ENCODE peak calls at places on chromosome 18, in eight cellular contexts. D, G, W, V, P, X, C and E are unnamed samples.

GRCh38 chr18:22106536-22107292 is 62.7 kb upstream of the GATA6 start:
- DNase-seq in C (peak; percentile 85), V (no peak), D (no peak), W (no peak), P (no peak), X (no peak), G (peak; percentile 75), E (no peak)

GRCh38 chr18:24341361-24341760 is 56.3 kb downstream of the OSBPL1A start:
- DNase-seq in X (no peak), V (no peak), P (no peak), D (no peak), G (no peak), C (peak; percentile 14), W (no peak), E (no peak)

GRCh38 chr18:59837586-59837985 is 62.2 kb upstream of the PMAIP1 start:
- DNase-seq in C (peak; percentile 71), V (peak; percentile 78), G (peak; percentile 72), P (no peak), W (peak; percentile 31), X (peak; percentile 24), D (peak; percentile 24), E (no peak)

GRCh38 chr18:3661121-3661520 is 211.1 kb downstream of the TGIF1 start:
- DNase-seq in C (no peak), W (no peak), X (no peak), D (no peak), V (no peak), G (no peak), P (no peak), E (no peak)

GRCh38 chr18:33581816-33582215 is 3.8 kb downstream of the ASXL3 start:
- DNase-seq in X (no peak), W (no peak), G (no peak), V (no peak), P (no peak), D (no peak), C (no peak), E (no peak)

GRCh38 chr18:21109936-21110666 is 1.5 kb downstream of the ROCK1 start:
- DNase-seq in G (no peak), D (no peak), W (no peak), C (no peak), P (no peak), V (no peak), X (no peak), E (no peak)

GRCh38 chr18:69935319-69936190 is 12.1 kb downstream of the CD226 start:
- DNase-seq in G (peak; percentile 10), V (no peak), W (peak; percentile 51), X (peak; percentile 69), C (peak; percentile 55), D (peak; percentile 69), P (no peak), E (no peak)

GRCh38 chr18:48422947-48423378 is 13.8 kb upstream of the ZBTB7C start:
- DNase-seq in W (no peak), C (no peak), V (no peak), X (no peak), G (no peak), D (no peak), P (no peak), E (no peak)

GRCh38 chr18:63446266-63446665 is 24.0 kb upstream of the VPS4B start:
- DNase-seq in G (no peak), D (no peak), X (no peak), C (no peak), W (no peak), V (no peak), P (no peak), E (no peak)

GRCh38 chr18:77567202-77567601 is 317.6 kb downstream of the GALR1 start:
- DNase-seq in V (no peak), G (no peak), C (no peak), X (no peak), W (no peak), P (no peak), D (no peak), E (no peak)

GRCh38 chr18:75659535-75660023 is 232.1 kb upstream of the SMIM21 start:
- DNase-seq in W (no peak), X (no peak), V (no peak), G (no peak), P (no peak), C (no peak), D (no peak), E (no peak)

GRCh38 chr18:25282282-25282681 is 69.7 kb downstream of the ZNF521 start:
- DNase-seq in G (no peak), P (peak; percentile 46), C (no peak), X (no peak), D (no peak), V (no peak), W (peak; percentile 17), E (peak; percentile 62)

GRCh38 chr18:72468011-72468710 is 76.0 kb downstream of the CBLN2 start:
- DNase-seq in C (no peak), G (no peak), X (no peak), V (no peak), D (no peak), W (no peak), P (no peak), E (no peak)

GRCh38 chr18:26304511-26304910 is 78.3 kb downstream of the TAF4B start:
- DNase-seq in C (no peak), D (no peak), G (no peak), V (no peak), X (no peak), W (no peak), P (no peak), E (no peak)

GRCh38 chr18:57925706-57926105 is 118.3 kb upstream of the NEDD4L start:
- DNase-seq in X (no peak), W (no peak), G (no peak), D (no peak), C (peak; percentile 91), V (peak; percentile 10), P (no peak), E (no peak)

GRCh38 chr18:60895181-60895580 is 438.0 kb upstream of the CDH20 start:
- DNase-seq in G (no peak), X (no peak), C (peak; percentile 74), D (no peak), V (peak; percentile 13), P (no peak), W (no peak), E (no peak)

DNA sequence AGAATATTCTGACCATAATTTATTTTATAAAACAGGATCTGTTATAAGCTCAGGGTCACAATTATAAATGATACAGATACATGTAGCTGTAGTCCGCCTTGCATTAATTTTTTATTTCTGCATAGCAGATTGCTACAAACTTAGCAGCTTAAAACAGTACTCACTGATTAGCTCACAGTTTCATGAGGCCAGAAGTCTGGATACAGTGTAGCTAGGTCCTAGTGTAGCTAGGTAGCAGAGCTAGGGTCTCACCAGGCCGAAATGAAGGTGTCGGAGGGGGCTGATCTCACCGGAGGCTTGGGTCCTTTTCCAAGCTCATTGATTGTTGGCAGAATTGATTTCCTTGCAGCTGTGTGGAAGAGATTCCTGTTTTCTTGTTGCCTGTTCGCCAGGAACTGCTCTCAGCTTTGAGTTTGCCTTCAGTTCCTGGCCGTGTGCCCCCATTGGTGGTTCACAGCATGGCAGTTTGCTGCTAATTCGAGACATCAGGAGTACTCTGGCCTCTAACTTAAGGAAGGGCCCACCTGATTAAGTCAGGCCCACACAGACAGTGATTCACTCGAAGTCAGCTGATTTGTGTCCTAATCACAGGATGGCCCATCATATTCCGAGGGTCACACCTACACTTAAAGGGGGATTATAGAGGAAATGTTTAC is 18.4 kb downstream of the NAPG start:
- DNase-seq in C (no peak), D (no peak), P (no peak), V (no peak), G (no peak), X (no peak), W (no peak), E (no peak)
- H3K36me3 ChIP-seq in C (peaks cover 15% of the 10 kb centered on the region), D (peaks cover 52% of the 10 kb centered on the region), P (peaks cover 19% of the 10 kb centered on the region), V (peaks cover 41% of the 10 kb centered on the region), G (peaks cover 3% of the 10 kb centered on the region), X (peaks cover 61% of the 10 kb centered on the region), W (no peaks in the 10 kb centered on the region), E (no peaks in the 10 kb centered on the region)

DNA sequence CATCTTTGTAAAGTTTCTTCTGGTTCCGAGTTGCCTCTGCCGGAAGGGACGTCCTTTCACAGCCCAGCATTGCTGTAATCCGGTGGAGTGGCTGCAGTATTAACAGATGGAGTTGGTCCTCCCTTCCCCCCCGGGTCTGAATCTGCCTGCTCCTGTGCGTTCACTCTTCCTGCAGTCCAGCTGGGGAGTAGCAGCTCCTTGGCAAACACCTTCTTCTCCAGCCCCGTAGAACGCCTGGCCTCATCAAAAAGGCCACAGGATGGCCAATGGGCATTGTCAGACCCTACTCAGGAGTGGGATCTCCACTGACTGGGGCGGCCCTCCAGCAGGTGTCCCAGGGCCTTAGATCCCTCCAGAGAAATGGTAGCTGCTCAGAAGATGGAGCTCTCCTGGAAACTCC is 234.0 kb downstream of the FAM210A start:
- DNase-seq in D (no peak), V (no peak), W (no peak), P (no peak), X (no peak), C (no peak), G (no peak), E (no peak)
- H3K36me3 ChIP-seq in D (peaks cover 4% of the 10 kb centered on the region), V (no peaks in the 10 kb centered on the region), W (no peaks in the 10 kb centered on the region), P (no peaks in the 10 kb centered on the region), X (peaks cover 9% of the 10 kb centered on the region), C (no peaks in the 10 kb centered on the region), G (no peaks in the 10 kb centered on the region), E (no peaks in the 10 kb centered on the region)

GRCh38 chr18:13035249-13035914 is 44.2 kb downstream of the CEP192 start:
- DNase-seq in C (no peak), P (no peak), X (no peak), G (no peak), D (no peak), V (no peak), W (no peak), E (no peak)
- H3K36me3 ChIP-seq in C (peaks cover 2% of the 10 kb centered on the region), P (no peaks in the 10 kb centered on the region), X (peaks cover 29% of the 10 kb centered on the region), G (no peaks in the 10 kb centered on the region), D (no peaks in the 10 kb centered on the region), V (peaks cover 11% of the 10 kb centered on the region), W (no peaks in the 10 kb centered on the region), E (no peaks in the 10 kb centered on the region)

GRCh38 chr18:54159916-54160315 is 64.6 kb downstream of the MBD2 start:
- DNase-seq in G (no peak), V (no peak), P (no peak), C (no peak), W (no peak), D (no peak), X (no peak), E (no peak)

GRCh38 chr18:54157646-54158045 is 66.8 kb downstream of the MBD2 start:
- DNase-seq in V (no peak), P (no peak), D (no peak), G (no peak), W (no peak), C (no peak), X (no peak), E (no peak)

GRCh38 chr18:54162431-54162830 is 62.0 kb downstream of the MBD2 start:
- DNase-seq in V (peak; percentile 64), W (no peak), D (no peak), X (no peak), C (peak; percentile 83), G (no peak), P (no peak), E (no peak)

GRCh38 chr18:54163458-54163857 is 61.0 kb downstream of the MBD2 start:
- DNase-seq in G (no peak), V (no peak), X (no peak), C (peak; percentile 22), P (no peak), D (no peak), W (no peak), E (no peak)

DNA sequence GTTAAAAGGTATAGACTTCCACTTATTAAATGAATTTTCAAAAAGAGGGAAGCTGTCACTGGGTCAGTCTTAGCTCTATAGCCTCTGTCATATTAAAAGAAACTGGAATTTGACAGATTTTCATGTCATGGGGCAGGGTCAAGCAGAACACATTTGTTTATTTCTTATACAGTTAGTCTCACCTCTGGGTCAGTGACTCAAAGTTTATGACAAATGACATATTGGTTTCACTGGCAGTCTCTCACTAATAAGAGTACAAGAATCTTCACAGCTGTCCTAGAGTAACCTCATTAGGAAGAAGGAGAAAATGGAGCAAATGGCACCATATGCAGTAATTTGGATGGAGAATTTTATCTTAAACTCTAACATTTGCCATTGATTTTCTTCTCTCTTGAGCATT is 63.2 kb downstream of the MBD2 start:
- DNase-seq in W (no peak), V (no peak), X (no peak), C (no peak), D (no peak), G (no peak), P (no peak), E (no peak)
- H3K36me3 ChIP-seq in W (no peaks in the 10 kb centered on the region), V (peaks cover 22% of the 10 kb centered on the region), X (peaks cover 81% of the 10 kb centered on the region), C (peaks cover 15% of the 10 kb centered on the region), D (peaks cover 42% of the 10 kb centered on the region), G (no peaks in the 10 kb centered on the region), P (peaks cover 9% of the 10 kb centered on the region), E (no peaks in the 10 kb centered on the region)